ENCODE peak calls at places on chromosomes 4 and X, in ten cellular contexts. R, O, B, U, T, Z, K, H, S and W are unnamed samples. For H3K4me1 and H3K36me3, the result is how much of the 10 kb centered on the place peaks cover.

GRCh38 chr4:109005523-109005922 is 242.7 kb upstream of the ETNPPL start:
- DNase-seq in R (no peak), O (peak), B (no peak), U (no peak), T (no peak), Z (no peak), K (no peak), H (no peak), S (no peak), W (no peak)

GRCh38 chr4:176270669-176271068 is 1.6 kb upstream of the ASB5 start:
- DNase-seq in R (no peak), O (peak), B (no peak), U (peak), T (no peak), Z (no peak), K (no peak), H (no peak), S (no peak), W (no peak)

GRCh38 chr4:15912961-15913630 is 25.4 kb downstream of the FGFBP1 start:
- DNase-seq in R (no peak), O (peak), B (no peak), U (no peak), T (no peak), Z (no peak), K (no peak), H (no peak), S (no peak), W (no peak)

GRCh38 chrX:10233696-10234095 is 76.9 kb downstream of the CLCN4 start:
- DNase-seq in R (no peak), O (peak), B (no peak), U (no peak), T (no peak), Z (no peak), K (no peak), H (no peak), S (no peak), W (no peak)

GRCh38 chr4:156673483-156673882 is 298.1 kb downstream of the PDGFC start:
- DNase-seq in R (no peak), O (peak), B (no peak), U (no peak), T (no peak), Z (no peak), K (no peak), H (no peak), S (no peak), W (no peak)

GRCh38 chr4:110663738-110664444 is 41.0 kb upstream of the PITX2 start:
- DNase-seq in R (no peak), O (peak), B (no peak), U (no peak), T (no peak), Z (no peak), K (no peak), H (no peak), S (no peak), W (no peak)

GRCh38 chr4:73759357-73759756 is 19.0 kb downstream of the CXCL8 start:
- DNase-seq in R (no peak), O (no peak), B (no peak), U (no peak), T (no peak), Z (no peak), K (no peak), H (no peak), S (no peak), W (no peak)

GRCh38 chrX:47573334-47574095 is 8.7 kb upstream of the TIMP1 start:
- DNase-seq in R (peak), O (peak), B (no peak), U (peak), T (peak), Z (peak), K (peak), H (no peak), S (peak), W (peak)

GRCh38 chrX:77014655-77015377 is 432.4 kb upstream of the FGF16 start:
- DNase-seq in R (peak), O (no peak), B (no peak), U (no peak), T (no peak), Z (no peak), K (peak), H (no peak), S (peak), W (no peak)

GRCh38 chr4:12987284-12987683 is 496.9 kb downstream of the RAB28 start:
- DNase-seq in R (no peak), O (no peak), B (no peak), U (no peak), T (no peak), Z (no peak), K (no peak), H (no peak), S (no peak), W (no peak)

GRCh38 chr4:110139815-110140214 is 58.6 kb downstream of the ELOVL6 start:
- DNase-seq in R (no peak), O (no peak), B (no peak), U (no peak), T (no peak), Z (no peak), K (no peak), H (no peak), S (no peak), W (no peak)

GRCh38 chrX:74535211-74535621 is 79.2 kb downstream of the RLIM start:
- DNase-seq in R (no peak), O (peak), B (no peak), U (peak), T (no peak), Z (no peak), K (no peak), H (no peak), S (peak), W (no peak)

GRCh38 chrX:154600962-154601374 is 16.0 kb downstream of the CTAG1A start:
- DNase-seq in R (no peak), O (no peak), B (no peak), U (no peak), T (no peak), Z (no peak), K (peak), H (peak), S (no peak), W (no peak)

GRCh38 chr4:140127422-140127821 is 26.6 kb downstream of the MAML3 start:
- DNase-seq in R (no peak), O (no peak), B (no peak), U (no peak), T (no peak), Z (no peak), K (no peak), H (no peak), S (no peak), W (no peak)

GRCh38 chr4:156227321-156227720 is 273.7 kb upstream of the CTSO start:
- DNase-seq in R (no peak), O (no peak), B (no peak), U (no peak), T (no peak), Z (no peak), K (no peak), H (no peak), S (no peak), W (no peak)

GRCh38 chr4:105979506-105979905 is 84.2 kb downstream of the NPNT start:
- DNase-seq in R (no peak), O (no peak), B (no peak), U (no peak), T (no peak), Z (no peak), K (no peak), H (no peak), S (no peak), W (no peak)

GRCh38 chr4:15754323-15754722 is 23.8 kb upstream of the CD38 start:
- DNase-seq in R (no peak), O (peak), B (no peak), U (no peak), T (no peak), Z (no peak), K (no peak), H (no peak), S (no peak), W (no peak)

GRCh38 chrX:2638279-2638678 is 52.8 kb upstream of the CD99 start:
- DNase-seq in R (no peak), O (no peak), B (no peak), U (no peak), T (no peak), Z (no peak), K (no peak), H (no peak), S (no peak), W (no peak)

GRCh38 chr4:2245787-2246275 is 3.9 kb upstream of the HAUS3 start:
- DNase-seq in R (no peak), O (no peak), B (no peak), U (no peak), T (no peak), Z (no peak), K (no peak), H (no peak), S (no peak), W (no peak)

GRCh38 chrX:30593435-30594200 is 16.1 kb upstream of the TASL start:
- DNase-seq in R (no peak), O (no peak), B (no peak), U (no peak), T (no peak), Z (no peak), K (peak), H (no peak), S (peak), W (no peak)

GRCh38 chrX:30153881-30154260 is 61.5 kb upstream of the MAGEB2 start:
- DNase-seq in R (no peak), O (peak), B (no peak), U (no peak), T (no peak), Z (no peak), K (no peak), H (no peak), S (no peak), W (no peak)

GRCh38 chr4:178414881-178415446 is 972.7 kb upstream of the AGA start:
- DNase-seq in R (no peak), O (no peak), B (no peak), U (no peak), T (no peak), Z (no peak), K (no peak), H (peak), S (no peak), W (no peak)

GRCh38 chr4:6282247-6282646 is 12.6 kb downstream of the WFS1 start:
- DNase-seq in R (no peak), O (peak), B (no peak), U (no peak), T (no peak), Z (no peak), K (no peak), H (no peak), S (no peak), W (no peak)

GRCh38 chrX:141301017-141301416 is 58.7 kb upstream of the SPANXC start:
- DNase-seq in R (no peak), O (no peak), B (no peak), U (no peak), T (no peak), Z (no peak), K (no peak), H (no peak), S (no peak), W (no peak)

GRCh38 chr4:33886356-33886755 is 2358.0 kb downstream of the ARAP2 start:
- DNase-seq in R (no peak), O (no peak), B (no peak), U (no peak), T (no peak), Z (no peak), K (no peak), H (no peak), S (no peak), W (no peak)

GRCh38 chrX:30196322-30196721 is 19.0 kb upstream of the MAGEB2 start:
- DNase-seq in R (no peak), O (peak), B (no peak), U (no peak), T (no peak), Z (no peak), K (peak), H (no peak), S (peak), W (no peak)

GRCh38 chrX:71828086-71828485 is 64.9 kb downstream of the CXorf49B start:
- DNase-seq in R (no peak), O (no peak), B (no peak), U (no peak), T (no peak), Z (no peak), K (no peak), H (no peak), S (no peak), W (no peak)

GRCh38 chr4:57916479-57916878 is 806.3 kb upstream of the IGFBP7 start:
- DNase-seq in R (no peak), O (no peak), B (no peak), U (no peak), T (no peak), Z (no peak), K (no peak), H (no peak), S (no peak), W (no peak)

GRCh38 chrX:105876658-105877057 is 54.3 kb downstream of the NRK start:
- DNase-seq in R (peak), O (peak), B (no peak), U (no peak), T (no peak), Z (no peak), K (peak), H (no peak), S (peak), W (no peak)

GRCh38 chr4:123840232-123840631 is 443.6 kb downstream of the SPRY1 start:
- DNase-seq in R (no peak), O (no peak), B (no peak), U (no peak), T (no peak), Z (no peak), K (no peak), H (no peak), S (no peak), W (no peak)

GRCh38 chr4:71456841-71457240 is 118.0 kb downstream of the SLC4A4 start:
- DNase-seq in R (no peak), O (peak), B (no peak), U (no peak), T (no peak), Z (no peak), K (no peak), H (no peak), S (no peak), W (no peak)

GRCh38 chr4:3660086-3660927 is 105.9 kb upstream of the ADRA2C start:
- DNase-seq in R (peak), O (peak), B (no peak), U (no peak), T (no peak), Z (no peak), K (no peak), H (peak), S (no peak), W (no peak)

GRCh38 chrX:10157032-10157341 is 212 bp downstream of the CLCN4 start:
- DNase-seq in R (no peak), O (no peak), B (no peak), U (no peak), T (no peak), Z (no peak), K (no peak), H (no peak), S (no peak), W (no peak)

GRCh38 chrX:27966955-27967354 is 14.3 kb downstream of the DCAF8L1 start:
- DNase-seq in R (no peak), O (peak), B (no peak), U (no peak), T (no peak), Z (no peak), K (no peak), H (no peak), S (no peak), W (no peak)

GRCh38 chrX:111124418-111124817 is 28.4 kb downstream of the PAK3 start:
- DNase-seq in R (no peak), O (no peak), B (no peak), U (no peak), T (no peak), Z (no peak), K (no peak), H (no peak), S (no peak), W (no peak)

GRCh38 chr4:159191989-159192388 is 89.1 kb downstream of the RAPGEF2 start:
- DNase-seq in R (no peak), O (peak), B (no peak), U (no peak), T (no peak), Z (no peak), K (peak), H (no peak), S (peak), W (no peak)

GRCh38 chr4:142085631-142086292 is 449.4 kb downstream of the IL15 start:
- DNase-seq in R (no peak), O (no peak), B (no peak), U (no peak), T (no peak), Z (no peak), K (no peak), H (no peak), S (no peak), W (no peak)

GRCh38 chr4:142091691-142092182 is 455.4 kb downstream of the IL15 start:
- DNase-seq in R (no peak), O (peak), B (no peak), U (peak), T (no peak), Z (no peak), K (no peak), H (no peak), S (no peak), W (no peak)

GRCh38 chr4:142091085-142091513 is 454.7 kb downstream of the IL15 start:
- DNase-seq in R (no peak), O (peak), B (no peak), U (peak), T (no peak), Z (no peak), K (no peak), H (no peak), S (no peak), W (no peak)

GRCh38 chr4:142092941-142093340 is 456.6 kb downstream of the IL15 start:
- DNase-seq in R (no peak), O (peak), B (no peak), U (no peak), T (no peak), Z (no peak), K (no peak), H (no peak), S (no peak), W (no peak)

GRCh38 chr4:142088906-142089305 is 452.5 kb downstream of the IL15 start:
- DNase-seq in R (no peak), O (peak), B (no peak), U (no peak), T (no peak), Z (no peak), K (no peak), H (no peak), S (no peak), W (no peak)
- H3K4me1 ChIP-seq in R (under half), O (under half), B (under half), U (under half), T (under half), Z (under half), K (under half), H (under half), S (under half), W (under half)

GRCh38 chr4:166535865-166536264 is 662.8 kb downstream of the TLL1 start:
- DNase-seq in R (no peak), O (no peak), B (no peak), U (no peak), T (no peak), Z (no peak), K (no peak), H (no peak), S (peak), W (no peak)
- H3K4me3 ChIP-seq in R (no peak), O (no peak), B (no peak), U (no peak), T (no peak), Z (no peak), K (no peak), H (no peak), S (no peak), W (no peak)

DNA sequence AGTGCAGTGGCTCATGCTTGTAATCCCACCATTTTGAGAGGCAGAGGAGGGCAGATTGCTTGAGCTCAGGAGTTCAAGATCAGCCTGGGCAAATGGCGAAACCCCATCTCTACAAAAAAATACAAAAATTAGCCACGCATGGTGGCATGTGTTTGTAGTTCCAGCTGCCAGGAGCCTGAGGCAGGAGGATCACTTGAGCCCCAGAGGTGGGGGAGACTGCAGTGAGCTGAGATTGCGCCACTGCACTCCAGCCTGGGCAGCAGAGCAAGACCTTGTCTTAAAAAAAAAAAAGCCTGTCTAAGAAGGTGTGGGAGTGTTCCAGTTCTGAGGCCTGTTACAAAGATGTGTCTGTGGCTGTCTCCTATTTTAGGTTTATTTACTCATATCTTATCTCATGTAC is 38.0 kb downstream of the PI4K2B start:
- DNase-seq in R (no peak), O (no peak), B (no peak), U (no peak), T (no peak), Z (no peak), K (no peak), H (no peak), S (no peak), W (no peak)
- H3K36me3 ChIP-seq in R (under half), O (under half), B (under half), U (under half), T (under half), Z (under half), K (under half), H (under half), S (under half), W (under half)

GRCh38 chr4:7901274-7901845 is 38.3 kb downstream of the AFAP1 start:
- DNase-seq in R (no peak), O (no peak), B (no peak), U (no peak), T (no peak), Z (no peak), K (no peak), H (no peak), S (no peak), W (no peak)

GRCh38 chr4:7897811-7898210 is 41.9 kb downstream of the AFAP1 start:
- DNase-seq in R (no peak), O (peak), B (no peak), U (no peak), T (no peak), Z (no peak), K (no peak), H (no peak), S (no peak), W (no peak)

GRCh38 chr4:7900351-7900750 is 39.3 kb downstream of the AFAP1 start:
- DNase-seq in R (no peak), O (no peak), B (no peak), U (no peak), T (no peak), Z (no peak), K (no peak), H (no peak), S (no peak), W (no peak)

GRCh38 chr4:7899184-7899583 is 40.5 kb downstream of the AFAP1 start:
- DNase-seq in R (no peak), O (no peak), B (no peak), U (no peak), T (no peak), Z (no peak), K (no peak), H (no peak), S (no peak), W (no peak)

GRCh38 chr4:7898385-7898784 is 41.3 kb downstream of the AFAP1 start:
- DNase-seq in R (no peak), O (no peak), B (no peak), U (no peak), T (no peak), Z (no peak), K (no peak), H (no peak), S (no peak), W (no peak)
- H3K4me1 ChIP-seq in R (under half), O (under half), B (under half), U (under half), T (under half), Z (under half), K (under half), H (under half), S (under half), W (under half)

GRCh38 chr4:40550900-40551546 is 78.6 kb downstream of the RBM47 start:
- DNase-seq in R (no peak), O (peak), B (peak), U (no peak), T (no peak), Z (no peak), K (peak), H (no peak), S (peak), W (no peak)
- H3K4me3 ChIP-seq in R (no peak), O (peak), B (peak), U (peak), T (peak), Z (no peak), K (no peak), H (peak), S (no peak), W (peak)

DNA sequence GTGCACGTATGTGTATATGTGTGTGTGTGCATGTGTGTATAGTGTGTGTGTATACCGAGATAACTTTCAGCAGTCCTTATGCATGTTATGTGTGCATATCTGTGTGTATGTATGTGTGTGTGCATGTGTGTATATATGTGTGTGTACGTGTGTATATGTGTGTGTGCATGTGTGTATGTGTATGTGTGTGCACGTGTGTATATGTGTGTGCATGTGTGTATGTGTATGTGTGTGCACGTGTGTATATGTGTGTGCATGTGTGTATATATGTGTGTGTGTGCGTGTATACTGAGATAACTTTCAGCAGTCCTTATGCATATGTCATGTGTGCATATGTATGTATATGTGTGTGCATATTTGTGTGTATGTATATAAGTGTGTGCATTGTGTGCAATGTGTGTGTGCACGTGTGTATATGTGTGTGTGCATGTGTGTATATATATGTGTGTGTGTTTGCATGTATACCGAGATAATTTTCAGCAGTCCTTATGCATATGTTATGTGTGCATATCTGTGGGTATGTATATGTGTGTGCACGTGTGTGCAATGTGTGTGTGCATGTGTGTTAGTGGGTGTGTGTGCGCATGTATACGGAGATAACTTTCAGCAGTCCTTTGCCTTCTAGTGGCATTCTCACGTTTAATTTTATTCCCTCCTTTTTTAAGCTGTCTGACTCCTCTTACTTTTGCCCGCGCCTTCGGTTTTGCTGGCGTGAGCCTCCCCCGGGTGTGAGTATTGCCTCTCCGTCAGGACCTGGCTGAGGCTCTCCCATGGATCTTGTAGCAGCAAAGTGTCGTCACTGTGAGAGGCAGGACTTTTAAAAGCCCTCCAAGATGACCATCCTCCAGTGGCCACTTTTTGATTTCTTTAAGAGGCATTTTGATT is 99.6 kb upstream of the SHOX start:
- DNase-seq in R (no peak), O (no peak), B (no peak), U (no peak), T (no peak), Z (no peak), K (no peak), H (no peak), S (peak), W (no peak)
- H3K36me3 ChIP-seq in R (under half), O (under half), B (under half), U (under half), T (under half), Z (under half), K (under half), H (under half), S (under half), W (under half)